ENCODE peak calls at places on chromosomes 16 and 17, in eight cellular contexts. E is lung microvascular endothelial cell, P is amygdala, H is nephron progenitor cell, B is fibroblast of pulmonary artery, O is lower leg skin, A is RPMI8226, U is AG04450. Z is an unnamed sample.

GRCh38 chr16:66365588-66365987 is 903 bp upstream of the CDH5 start:
- DNase-seq in B (peak; percentile 92), H (no peak), U (no peak), P (no peak), A (peak; percentile 73), O (peak; percentile 59), E (peak; percentile 93), Z (peak; percentile 76)

GRCh38 chr17:19399750-19400450 is 11.1 kb upstream of the RNF112 start:
- DNase-seq in H (no peak), U (no peak), P (no peak), A (no peak), B (no peak), O (no peak), E (no peak), Z (no peak)

GRCh38 chr16:83581082-83581481 is 226.7 kb upstream of the HSBP1 start:
- DNase-seq in B (no peak), P (no peak), U (no peak), O (no peak), E (no peak), H (no peak), A (no peak), Z (no peak)

GRCh38 chr16:88534731-88535141 is 35.5 kb upstream of the ZC3H18 start:
- DNase-seq in A (peak; percentile 58), E (no peak), O (no peak), H (peak; percentile 65), P (no peak), B (peak; percentile 35), U (no peak), Z (no peak)

GRCh38 chr17:57858838-57859237 is 9.0 kb upstream of the MRPS23 start:
- DNase-seq in P (no peak), B (no peak), H (no peak), E (no peak), O (no peak), A (no peak), U (no peak), Z (no peak)

GRCh38 chr17:15934866-15935265 is 10.1 kb upstream of the ADORA2B start:
- DNase-seq in P (no peak), E (no peak), A (no peak), O (no peak), U (no peak), H (no peak), B (no peak), Z (no peak)

GRCh38 chr17:42276359-42276608 is at the start of gene STAT5B:
- DNase-seq in U (no peak), O (no peak), E (peak; percentile 71), A (peak; percentile 77), B (peak; percentile 54), H (peak; percentile 74), P (no peak), Z (no peak)

GRCh38 chr16:875182-876040 is 74.9 kb upstream of the GNG13 start:
- DNase-seq in U (no peak), P (no peak), O (no peak), H (no peak), A (no peak), E (no peak), B (no peak), Z (no peak)

GRCh38 chr17:38703742-38704644 is 1.1 kb upstream of the MLLT6 start:
- DNase-seq in H (peak; percentile 84), B (peak; percentile 29), O (peak; percentile 71), E (no peak), P (no peak), U (no peak), A (peak; percentile 93), Z (no peak)

GRCh38 chr16:71474864-71475263 is 12.8 kb upstream of the ZNF23 start:
- DNase-seq in U (peak; percentile 63), B (peak; percentile 63), P (no peak), O (no peak), E (peak; percentile 49), H (no peak), A (no peak), Z (no peak)

GRCh38 chr16:69498926-69499325 is 66.8 kb upstream of the NFAT5 start:
- DNase-seq in U (no peak), P (no peak), E (no peak), A (no peak), B (no peak), H (no peak), O (no peak), Z (no peak)

GRCh38 chr17:19386276-19386863 is 620 bp downstream of the MFAP4 start:
- DNase-seq in E (no peak), B (peak; percentile 78), H (peak; percentile 27), P (no peak), A (no peak), O (peak; percentile 74), U (peak; percentile 50), Z (no peak)

GRCh38 chr16:23879735-23880373 is 44.1 kb downstream of the PRKCB start:
- DNase-seq in U (no peak), H (no peak), P (no peak), B (no peak), O (no peak), E (no peak), A (no peak), Z (no peak)

GRCh38 chr17:17044846-17045561 is 2.7 kb downstream of the MPRIP start:
- DNase-seq in O (no peak), A (peak; percentile 45), B (peak; percentile 79), P (no peak), E (peak; percentile 63), U (peak; percentile 26), H (peak; percentile 39), Z (no peak)

GRCh38 chr17:46943511-46944393 is 20.8 kb downstream of the GOSR2 start:
- DNase-seq in P (no peak), H (no peak), A (no peak), O (no peak), B (peak; percentile 29), E (peak; percentile 18), U (no peak), Z (no peak)

GRCh38 chr17:64992325-64992802 is 64.2 kb downstream of the GNA13 start:
- DNase-seq in A (no peak), H (peak; percentile 13), B (no peak), E (no peak), P (no peak), U (no peak), O (no peak), Z (no peak)

GRCh38 chr17:32960815-32961214 is 30.8 kb upstream of the SPACA3 start:
- DNase-seq in B (peak; percentile 8), O (no peak), U (no peak), E (peak; percentile 8), P (no peak), A (no peak), H (no peak), Z (no peak)

GRCh38 chr17:76004750-76005262 is 4.2 kb downstream of the CDK3 start:
- DNase-seq in U (no peak), O (no peak), E (peak; percentile 69), B (no peak), P (no peak), H (no peak), A (no peak), Z (no peak)

GRCh38 chr17:44121997-44122824 is 1.2 kb downstream of the HDAC5 start:
- DNase-seq in U (no peak), B (no peak), E (no peak), H (no peak), O (no peak), A (no peak), P (no peak), Z (no peak)